ENCODE peak calls at places on chromosome 1, in ten cellular contexts. Y is stimulated activated CD8-positive, alpha-beta memory T cell treated with anti-CD3 and anti-CD28 coated beads, Interleukin-15, amount 100 ng/mL, for 1 hour; A is T47D; J is aorta; T is astrocyte; G is activated CD8-positive, alpha-beta memory T cell treated with anti-CD3 and anti-CD28 coated beads for 24 hours; F is MV-4-11; H is amygdala; M is stromal cell of bone marrow; L is substantia nigra. Q is an unnamed sample.

GRCh38 chr1:192589813-192590212 is 14.2 kb downstream of the RGS1 start:
- DNase-seq in F (no peak), T (peak; percentile 43), A (no peak), Y (no peak), M (no peak), H (no peak), J (no peak), L (no peak), G (no peak), Q (no peak)

GRCh38 chr1:208536176-208536575 is 292.0 kb upstream of the PLXNA2 start:
- DNase-seq in G (no peak), T (peak; percentile 1), Y (no peak), F (no peak), H (no peak), M (no peak), A (no peak), L (no peak), J (no peak), Q (no peak)

GRCh38 chr1:27517907-27518718 is 28.1 kb upstream of the WASF2 start:
- DNase-seq in F (no peak), J (no peak), M (no peak), G (peak; percentile 63), L (no peak), T (no peak), Y (no peak), H (no peak), A (no peak), Q (no peak)

GRCh38 chr1:224696891-224697765 is 81.0 kb downstream of the CNIH3 start:
- DNase-seq in J (no peak), H (no peak), T (peak; percentile 75), A (no peak), M (peak; percentile 76), Y (no peak), F (no peak), G (no peak), L (no peak), Q (peak; percentile 78)

GRCh38 chr1:168627370-168627769 is 51.0 kb downstream of the XCL1 start:
- DNase-seq in H (no peak), A (peak; percentile 47), Y (no peak), M (no peak), L (no peak), F (no peak), G (no peak), T (no peak), J (no peak), Q (no peak)

GRCh38 chr1:228060458-228061190 is 21.9 kb upstream of the ARF1 start:
- DNase-seq in Y (no peak), H (no peak), G (no peak), M (no peak), J (peak; percentile 38), T (no peak), A (no peak), F (no peak), L (no peak), Q (no peak)

GRCh38 chr1:46370214-46370633 is 23.9 kb upstream of the FAAH start:
- DNase-seq in L (no peak), T (peak; percentile 60), J (no peak), G (no peak), M (no peak), H (no peak), F (peak; percentile 76), Y (no peak), A (no peak), Q (no peak)

GRCh38 chr1:172451002-172451443 is 7.2 kb upstream of the PIGC start:
- DNase-seq in G (no peak), H (no peak), F (no peak), T (peak; percentile 79), M (no peak), L (no peak), A (no peak), J (no peak), Y (no peak), Q (peak; percentile 26)

GRCh38 chr1:219189021-219189824 is 15.5 kb downstream of the LYPLAL1 start:
- DNase-seq in F (peak; percentile 13), Y (no peak), A (no peak), G (no peak), J (no peak), H (no peak), L (no peak), M (peak; percentile 73), T (peak; percentile 84), Q (peak; percentile 18)

GRCh38 chr1:15668089-15668754 is 15.9 kb upstream of the PLEKHM2 start:
- DNase-seq in G (no peak), M (no peak), T (no peak), A (no peak), L (no peak), F (no peak), H (no peak), J (no peak), Y (no peak), Q (no peak)

GRCh38 chr1:29315876-29316275 is 79.6 kb downstream of the PTPRU start:
- DNase-seq in G (no peak), J (no peak), L (no peak), M (no peak), F (no peak), Y (no peak), A (no peak), H (no peak), T (no peak), Q (no peak)

Q was measured in AG08396.